ENCODE peak calls at places on chromosomes 11 and 22, in seven cellular contexts. Y, B, R, Z, A, E and P are unnamed samples.

GRCh38 chr11:7896026-7896785 is 34.9 kb downstream of the OR10A6 start:
- DNase-seq in Z (no peak), Y (no peak), A (peak), E (no peak), R (no peak), B (no peak), P (no peak)

GRCh38 chr11:32586576-32587190 is 3.1 kb downstream of the EIF3M start:
- DNase-seq in E (no peak), R (no peak), A (peak), B (peak), Z (peak), Y (no peak), P (no peak)

GRCh38 chr11:77372736-77373135 is 71.2 kb upstream of the GDPD4 start:
- DNase-seq in B (no peak), Y (no peak), A (no peak), R (no peak), Z (no peak), E (no peak), P (no peak)

GRCh38 chr11:3022300-3022967 is 30.3 kb upstream of the NAP1L4 start:
- DNase-seq in Z (peak), R (no peak), Y (no peak), B (peak), E (no peak), A (peak), P (no peak)

GRCh38 chr11:20451568-20451967 is 64.1 kb downstream of the PRMT3 start:
- DNase-seq in A (peak), B (no peak), R (no peak), E (no peak), Y (no peak), Z (no peak), P (no peak)

GRCh38 chr11:27174672-27175210 is 134.1 kb downstream of the BBOX1 start:
- DNase-seq in Z (no peak), A (no peak), Y (no peak), B (no peak), R (no peak), E (no peak), P (no peak)

GRCh38 chr11:8917157-8917820 is 6.3 kb downstream of the AKIP1 start:
- DNase-seq in A (peak), B (no peak), Y (no peak), Z (peak), E (no peak), R (peak), P (peak)

GRCh38 chr22:36546092-36546804 is 17.3 kb upstream of the EIF3D start:
- DNase-seq in Z (peak), A (peak), R (peak), B (no peak), E (no peak), Y (no peak), P (peak)

GRCh38 chr22:36384766-36385400 is 2.9 kb downstream of the MYH9 start:
- DNase-seq in Y (no peak), E (no peak), R (no peak), Z (no peak), A (peak), B (no peak), P (no peak)

GRCh38 chr11:538431-539051 is 1.2 kb downstream of the LRRC56 start:
- DNase-seq in R (peak), Z (no peak), A (no peak), Y (no peak), B (no peak), E (no peak), P (no peak)

GRCh38 chr11:43685483-43685882 is 4.9 kb downstream of the HSD17B12 start:
- DNase-seq in R (no peak), Y (no peak), E (no peak), A (no peak), B (no peak), Z (no peak), P (no peak)

GRCh38 chr22:45628508-45628907 is 43.1 kb upstream of the ATXN10 start:
- DNase-seq in Z (no peak), E (no peak), Y (no peak), B (no peak), A (no peak), R (no peak), P (no peak)

GRCh38 chr22:47574551-47574950 is 812.1 kb downstream of the TBC1D22A start:
- DNase-seq in E (no peak), A (no peak), R (peak), B (no peak), Z (no peak), Y (no peak), P (no peak)

GRCh38 chr22:35743466-35743865 is 25.8 kb downstream of the APOL5 start:
- DNase-seq in A (peak), B (no peak), Y (no peak), R (no peak), E (no peak), Z (no peak), P (no peak)

GRCh38 chr11:2091112-2091746 is 48.0 kb downstream of the IGF2 start:
- DNase-seq in Y (no peak), E (no peak), R (no peak), Z (no peak), A (no peak), B (no peak), P (no peak)

GRCh38 chr11:45815747-45816146 is 10.8 kb downstream of the SLC35C1 start:
- DNase-seq in B (no peak), A (peak), E (no peak), Z (peak), Y (no peak), R (no peak), P (no peak)

GRCh38 chr22:21683401-21683811 is 17.6 kb downstream of the PPIL2 start:
- DNase-seq in A (no peak), Z (no peak), R (no peak), E (no peak), B (no peak), Y (no peak), P (no peak)

GRCh38 chr22:19799322-19800190 is 39.0 kb downstream of the TBX1 start:
- DNase-seq in A (peak), Z (peak), R (peak), B (no peak), Y (no peak), E (no peak), P (peak)

GRCh38 chr11:66328036-66328306 is 8.3 kb downstream of the RIN1 start:
- DNase-seq in R (no peak), E (no peak), Y (no peak), Z (no peak), A (peak), B (no peak), P (no peak)

GRCh38 chr22:46421272-46421671 is 85.8 kb downstream of the TRMU start:
- DNase-seq in Y (no peak), A (no peak), E (no peak), B (peak), R (no peak), Z (no peak), P (no peak)

GRCh38 chr11:96037267-96037990 is 113.5 kb upstream of the MTMR2 start:
- DNase-seq in E (no peak), R (no peak), Y (no peak), B (no peak), A (no peak), Z (peak), P (no peak)

GRCh38 chr11:32418836-32419235 is 16.5 kb downstream of the WT1 start:
- DNase-seq in A (no peak), B (no peak), E (no peak), Z (no peak), R (no peak), Y (no peak), P (no peak)

GRCh38 chr11:13294771-13295579 is 17.4 kb downstream of the BMAL1 start:
- DNase-seq in B (no peak), E (no peak), Y (no peak), Z (no peak), R (no peak), A (no peak), P (no peak)

GRCh38 chr11:71238285-71238875 is 14.0 kb downstream of the SHANK2 start:
- DNase-seq in R (no peak), Z (no peak), Y (no peak), E (no peak), A (no peak), B (no peak), P (no peak)

GRCh38 chr22:44915441-44915840 is 94.4 kb downstream of the PHF21B start:
- DNase-seq in R (no peak), Y (no peak), E (no peak), A (no peak), B (no peak), Z (no peak), P (no peak)

GRCh38 chr11:120400564-120401364 is 64.6 kb downstream of the ARHGEF12 start:
- DNase-seq in Z (peak), Y (no peak), A (peak), E (no peak), B (no peak), R (no peak), P (no peak)

GRCh38 chr11:72353861-72354260 is 80.5 kb downstream of the CLPB start:
- DNase-seq in R (no peak), B (no peak), Z (no peak), Y (no peak), A (peak), E (no peak), P (no peak)

GRCh38 chr11:33266418-33267215 is 9.4 kb downstream of the HIPK3 start:
- DNase-seq in Y (no peak), R (no peak), A (peak), E (no peak), B (no peak), Z (peak), P (peak)

GRCh38 chr11:113237261-113237660 is 77.1 kb upstream of the TTC12 start:
- DNase-seq in E (no peak), Y (no peak), R (no peak), A (no peak), B (no peak), Z (no peak), P (no peak)

GRCh38 chr11:70036971-70037882 is 40.9 kb upstream of the ANO1 start:
- DNase-seq in Y (no peak), E (no peak), R (no peak), A (no peak), B (no peak), Z (no peak), P (no peak)

GRCh38 chr11:121610706-121611105 is 157.9 kb upstream of the SORL1-AS1 start:
- DNase-seq in R (no peak), Y (no peak), E (no peak), A (no peak), B (no peak), Z (no peak), P (no peak)

GRCh38 chr11:3219281-3219892 is 774 bp upstream of the MRGPRG start:
- DNase-seq in Y (no peak), A (no peak), Z (no peak), B (no peak), E (no peak), R (peak), P (no peak)

GRCh38 chr22:19770349-19771220 is 10.0 kb downstream of the TBX1 start:
- DNase-seq in E (no peak), A (no peak), R (no peak), Z (no peak), Y (no peak), B (no peak), P (peak)

GRCh38 chr11:19872526-19873135 is 160.0 kb downstream of the NAV2 start:
- DNase-seq in B (no peak), A (no peak), Y (no peak), E (no peak), R (no peak), Z (no peak), P (no peak)

GRCh38 chr11:67276821-67277230 is 10.6 kb downstream of the GRK2 start:
- DNase-seq in A (peak), B (no peak), Z (no peak), R (peak), Y (no peak), E (no peak), P (peak)

GRCh38 chr11:78451371-78452150 is 33.9 kb upstream of the GAB2 start:
- DNase-seq in E (no peak), Z (no peak), Y (no peak), B (no peak), A (no peak), R (no peak), P (no peak)

GRCh38 chr11:119319702-119320592 is 3.0 kb upstream of the MCAM start:
- DNase-seq in R (peak), A (peak), B (no peak), E (no peak), Y (no peak), Z (no peak), P (no peak)